ENCODE peak calls at places on chromosome 1, in eight cellular contexts. One of them, this sample, is unnamed.

GRCh38 chr1:20875198-20875973 is 88.3 kb upstream of the HP1BP3 start:
- DNase-seq in tibial nerve: no peak
- DNase-seq in GM10248: no peak
- DNase-seq in cardiac muscle cell: no peak
- DNase-seq in astrocyte of the spinal cord: no peak
- DNase-seq in AG10803: no peak
- DNase-seq in spleen: no peak
- DNase-seq in IMR-90: no peak
- DNase-seq in this sample: no peak

GRCh38 chr1:3539707-3540425 is 71.4 kb downstream of the MEGF6 start:
- DNase-seq in IMR-90: no peak
- DNase-seq in AG10803: peak
- DNase-seq in GM10248: no peak
- DNase-seq in spleen: no peak
- DNase-seq in astrocyte of the spinal cord: peak
- DNase-seq in cardiac muscle cell: peak
- DNase-seq in tibial nerve: no peak
- DNase-seq in this sample: no peak

GRCh38 chr1:958823-959729 is at the start of gene NOC2L:
- DNase-seq in GM10248: peak
- DNase-seq in spleen: peak
- DNase-seq in astrocyte of the spinal cord: peak
- DNase-seq in AG10803: peak
- DNase-seq in IMR-90: peak
- DNase-seq in tibial nerve: peak
- DNase-seq in cardiac muscle cell: peak
- DNase-seq in this sample: peak

GRCh38 chr1:9128520-9129371 is at the start of gene GPR157:
- DNase-seq in IMR-90: peak
- DNase-seq in tibial nerve: peak
- DNase-seq in AG10803: peak
- DNase-seq in spleen: peak
- DNase-seq in cardiac muscle cell: peak
- DNase-seq in GM10248: peak
- DNase-seq in astrocyte of the spinal cord: peak
- DNase-seq in this sample: peak

GRCh38 chr1:228030451-228031201 is 23.8 kb downstream of the WNT3A start:
- DNase-seq in IMR-90: no peak
- DNase-seq in GM10248: peak
- DNase-seq in cardiac muscle cell: no peak
- DNase-seq in tibial nerve: no peak
- DNase-seq in spleen: peak
- DNase-seq in astrocyte of the spinal cord: no peak
- DNase-seq in AG10803: no peak
- DNase-seq in this sample: no peak

GRCh38 chr1:200034821-200035396 is 7.4 kb downstream of the NR5A2 start:
- DNase-seq in tibial nerve: no peak
- DNase-seq in spleen: no peak
- DNase-seq in IMR-90: peak
- DNase-seq in cardiac muscle cell: peak
- DNase-seq in GM10248: no peak
- DNase-seq in astrocyte of the spinal cord: no peak
- DNase-seq in AG10803: no peak
- DNase-seq in this sample: no peak

GRCh38 chr1:116951175-116951935 is 41.6 kb downstream of the PTGFRN start:
- DNase-seq in cardiac muscle cell: peak
- DNase-seq in IMR-90: peak
- DNase-seq in spleen: no peak
- DNase-seq in AG10803: peak
- DNase-seq in GM10248: no peak
- DNase-seq in astrocyte of the spinal cord: peak
- DNase-seq in tibial nerve: no peak
- DNase-seq in this sample: no peak

GRCh38 chr1:234845097-234845660 is 235.2 kb upstream of the IRF2BP2 start:
- DNase-seq in IMR-90: no peak
- DNase-seq in astrocyte of the spinal cord: peak
- DNase-seq in spleen: no peak
- DNase-seq in GM10248: no peak
- DNase-seq in AG10803: no peak
- DNase-seq in tibial nerve: no peak
- DNase-seq in cardiac muscle cell: no peak
- DNase-seq in this sample: no peak

GRCh38 chr1:25733271-25733670 is 66.7 kb upstream of the SELENON start:
- DNase-seq in IMR-90: no peak
- DNase-seq in AG10803: no peak
- DNase-seq in cardiac muscle cell: no peak
- DNase-seq in tibial nerve: no peak
- DNase-seq in astrocyte of the spinal cord: no peak
- DNase-seq in spleen: peak
- DNase-seq in GM10248: no peak
- DNase-seq in this sample: no peak

GRCh38 chr1:25731148-25731547 is 68.8 kb upstream of the SELENON start:
- DNase-seq in IMR-90: no peak
- DNase-seq in astrocyte of the spinal cord: no peak
- DNase-seq in spleen: no peak
- DNase-seq in tibial nerve: no peak
- DNase-seq in GM10248: no peak
- DNase-seq in cardiac muscle cell: no peak
- DNase-seq in AG10803: no peak
- DNase-seq in this sample: no peak

GRCh38 chr1:25729774-25730173 is 70.2 kb upstream of the SELENON start:
- DNase-seq in AG10803: no peak
- DNase-seq in IMR-90: no peak
- DNase-seq in GM10248: no peak
- DNase-seq in astrocyte of the spinal cord: no peak
- DNase-seq in spleen: no peak
- DNase-seq in cardiac muscle cell: no peak
- DNase-seq in tibial nerve: no peak
- DNase-seq in this sample: no peak

GRCh38 chr1:25731626-25732370 is 68.2 kb upstream of the SELENON start:
- DNase-seq in spleen: peak
- DNase-seq in AG10803: no peak
- DNase-seq in IMR-90: no peak
- DNase-seq in tibial nerve: no peak
- DNase-seq in cardiac muscle cell: no peak
- DNase-seq in astrocyte of the spinal cord: no peak
- DNase-seq in GM10248: no peak
- DNase-seq in this sample: no peak

DNA sequence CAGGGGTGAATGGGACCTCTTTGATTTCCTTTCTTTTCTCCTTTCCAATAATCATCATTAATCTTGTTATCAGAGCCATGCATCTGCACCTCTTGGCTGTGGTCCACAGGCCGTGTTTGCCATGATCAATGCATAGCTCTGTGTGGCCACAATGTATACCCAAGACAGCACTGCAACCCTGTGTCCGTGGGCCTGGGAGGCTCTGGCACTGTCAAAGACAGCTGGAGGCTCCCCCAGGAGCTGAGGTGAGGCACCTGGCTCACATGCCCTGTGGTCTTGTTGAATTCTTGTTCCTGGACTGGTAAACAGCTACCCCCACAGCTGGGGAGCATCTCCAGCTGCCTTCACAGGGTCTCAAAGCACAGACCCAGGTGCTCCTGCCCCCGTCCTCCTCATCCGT is 67.2 kb upstream of the SELENON start:
- DNase-seq in AG10803: no peak
- DNase-seq in spleen: peak
- DNase-seq in tibial nerve: no peak
- DNase-seq in GM10248: no peak
- DNase-seq in cardiac muscle cell: no peak
- DNase-seq in astrocyte of the spinal cord: no peak
- DNase-seq in IMR-90: no peak
- DNase-seq in this sample: no peak
- TF ChIP-seq CTCF in AG10803: no peak
- TF ChIP-seq CTCF in spleen: no peak
- TF ChIP-seq CTCF in tibial nerve: no peak
- TF ChIP-seq CTCF in GM10248: no peak
- TF ChIP-seq CTCF in cardiac muscle cell: no peak
- TF ChIP-seq CTCF in astrocyte of the spinal cord: no peak
- TF ChIP-seq CTCF in IMR-90: no peak
- TF ChIP-seq CTCF in this sample: no peak

DNA sequence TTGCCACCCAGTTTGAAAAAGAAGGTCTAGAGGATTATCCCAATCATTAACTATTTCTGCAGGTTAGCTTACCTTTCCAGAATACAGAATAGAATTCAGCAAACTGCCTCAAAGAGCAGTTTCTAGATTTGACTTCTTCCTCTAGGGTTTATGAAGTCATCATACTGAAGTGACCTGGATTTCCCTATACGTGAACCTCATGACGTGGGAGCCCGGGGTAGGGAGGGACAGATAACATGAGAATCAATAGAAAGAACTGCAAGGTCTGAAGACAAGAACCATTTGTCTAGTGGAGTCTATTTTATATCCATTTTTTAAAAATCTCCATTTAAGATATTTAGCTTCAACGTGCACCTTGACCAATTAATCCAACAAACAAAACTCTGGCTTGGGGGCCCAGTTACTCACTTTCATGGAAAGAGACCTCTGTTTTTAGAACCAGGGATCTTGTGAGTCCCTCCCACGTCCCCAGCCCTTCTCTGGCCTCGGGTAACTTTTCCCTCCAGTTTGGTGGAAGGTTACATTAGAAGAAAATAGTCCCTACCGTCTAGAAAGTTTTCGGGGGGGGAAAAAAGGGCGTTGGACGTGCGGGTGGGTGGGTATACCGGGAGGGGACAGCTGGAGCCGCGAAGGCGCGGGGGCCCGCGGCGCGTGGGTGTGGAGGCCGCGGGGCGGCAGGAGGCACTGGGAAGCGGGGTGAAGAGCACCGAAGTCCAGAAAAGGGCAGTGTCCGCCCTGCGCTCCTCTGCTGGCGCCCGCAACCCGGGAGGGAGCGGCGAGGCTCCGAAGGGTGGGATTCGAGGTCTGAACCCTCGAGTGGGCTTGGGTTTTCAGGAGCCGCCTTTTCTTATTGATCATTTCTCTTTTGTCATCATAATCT is 13.8 kb upstream of the POGZ start:
- DNase-seq in astrocyte of the spinal cord: peak
- DNase-seq in GM10248: peak
- DNase-seq in IMR-90: peak
- DNase-seq in cardiac muscle cell: peak
- DNase-seq in AG10803: peak
- DNase-seq in spleen: peak
- DNase-seq in tibial nerve: no peak
- DNase-seq in this sample: no peak
- TF ChIP-seq CTCF in astrocyte of the spinal cord: no peak
- TF ChIP-seq CTCF in GM10248: no peak
- TF ChIP-seq CTCF in IMR-90: no peak
- TF ChIP-seq CTCF in cardiac muscle cell: no peak
- TF ChIP-seq CTCF in AG10803: no peak
- TF ChIP-seq CTCF in spleen: no peak
- TF ChIP-seq CTCF in tibial nerve: no peak
- TF ChIP-seq CTCF in this sample: no peak

GRCh38 chr1:169474302-169474701 is 11.4 kb downstream of the SLC19A2 start:
- DNase-seq in AG10803: no peak
- DNase-seq in tibial nerve: no peak
- DNase-seq in astrocyte of the spinal cord: no peak
- DNase-seq in GM10248: no peak
- DNase-seq in cardiac muscle cell: no peak
- DNase-seq in spleen: no peak
- DNase-seq in IMR-90: no peak
- DNase-seq in this sample: no peak
- TF ChIP-seq CTCF in AG10803: no peak
- TF ChIP-seq CTCF in tibial nerve: no peak
- TF ChIP-seq CTCF in astrocyte of the spinal cord: no peak
- TF ChIP-seq CTCF in GM10248: no peak
- TF ChIP-seq CTCF in cardiac muscle cell: no peak
- TF ChIP-seq CTCF in spleen: no peak
- TF ChIP-seq CTCF in IMR-90: no peak
- TF ChIP-seq CTCF in this sample: no peak

GRCh38 chr1:92902406-92902744 is 58.9 kb downstream of the DIPK1A start:
- DNase-seq in spleen: no peak
- DNase-seq in GM10248: no peak
- DNase-seq in tibial nerve: no peak
- DNase-seq in AG10803: no peak
- DNase-seq in astrocyte of the spinal cord: no peak
- DNase-seq in cardiac muscle cell: no peak
- DNase-seq in IMR-90: no peak
- DNase-seq in this sample: no peak
- TF ChIP-seq CTCF in spleen: no peak
- TF ChIP-seq CTCF in GM10248: no peak
- TF ChIP-seq CTCF in tibial nerve: no peak
- TF ChIP-seq CTCF in AG10803: no peak
- TF ChIP-seq CTCF in astrocyte of the spinal cord: no peak
- TF ChIP-seq CTCF in cardiac muscle cell: no peak
- TF ChIP-seq CTCF in IMR-90: no peak
- TF ChIP-seq CTCF in this sample: no peak